ENCODE peak calls at places on chromosomes 5 and 9, in six cellular contexts. L, Q, T, Z, U and B are unnamed samples.
A peak's percentile ranks its signal among the peaks of the same experiment; 100 is the strongest.

GRCh38 chr9:108568093-108568492 is 287.7 kb downstream of the ACTL7B start:
- DNase-seq in L (no peak), Q (no peak), T (no peak), Z (no peak), U (no peak), B (no peak)

GRCh38 chr9:107548298-107549142 is 59.0 kb upstream of the KLF4 start:
- DNase-seq in L (peak; percentile 96), Q (peak; percentile 90), T (peak; percentile 37), Z (peak; percentile 53), U (peak; percentile 95), B (no peak)

GRCh38 chr9:32404402-32404801 is 20.0 kb downstream of the ACO1 start:
- DNase-seq in L (no peak), Q (no peak), T (no peak), Z (no peak), U (no peak), B (no peak)

GRCh38 chr9:15182755-15183154 is 124.3 kb downstream of the TTC39B start:
- DNase-seq in L (no peak), Q (no peak), T (no peak), Z (no peak), U (no peak), B (no peak)

GRCh38 chr5:164553851-164554250 is 1048.4 kb downstream of the MAT2B start:
- DNase-seq in L (no peak), Q (no peak), T (no peak), Z (no peak), U (no peak), B (no peak)

GRCh38 chr5:119274767-119275130 is 81.1 kb upstream of the TNFAIP8 start:
- DNase-seq in L (peak; percentile 75), Q (peak; percentile 74), T (no peak), Z (no peak), U (peak; percentile 86), B (peak; percentile 53)

GRCh38 chr5:83577036-83577636 is 105.6 kb downstream of the VCAN start:
- DNase-seq in L (peak; percentile 82), Q (peak; percentile 90), T (no peak), Z (no peak), U (no peak), B (no peak)

GRCh38 chr5:88606626-88607025 is 276.4 kb downstream of the MEF2C start:
- DNase-seq in L (no peak), Q (no peak), T (no peak), Z (no peak), U (no peak), B (no peak)

GRCh38 chr9:77177894-77178794 is 810 bp downstream of the VPS13A start:
- DNase-seq in L (peak; percentile 26), Q (peak; percentile 20), T (peak; percentile 42), Z (peak; percentile 78), U (peak; percentile 37), B (peak; percentile 46)

GRCh38 chr9:130029591-130029990 is 13.4 kb downstream of the FNBP1 start:
- DNase-seq in L (no peak), Q (no peak), T (no peak), Z (no peak), U (no peak), B (no peak)

GRCh38 chr9:130039504-130040147 is 3.4 kb downstream of the FNBP1 start:
- DNase-seq in L (no peak), Q (no peak), T (no peak), Z (no peak), U (no peak), B (no peak)

GRCh38 chr9:130030821-130031481 is 12.0 kb downstream of the FNBP1 start:
- DNase-seq in L (no peak), Q (no peak), T (no peak), Z (no peak), U (no peak), B (peak; percentile 51)

GRCh38 chr9:130036099-130036498 is 6.9 kb downstream of the FNBP1 start:
- DNase-seq in L (peak; percentile 44), Q (no peak), T (no peak), Z (no peak), U (peak; percentile 56), B (peak; percentile 52)

DNA sequence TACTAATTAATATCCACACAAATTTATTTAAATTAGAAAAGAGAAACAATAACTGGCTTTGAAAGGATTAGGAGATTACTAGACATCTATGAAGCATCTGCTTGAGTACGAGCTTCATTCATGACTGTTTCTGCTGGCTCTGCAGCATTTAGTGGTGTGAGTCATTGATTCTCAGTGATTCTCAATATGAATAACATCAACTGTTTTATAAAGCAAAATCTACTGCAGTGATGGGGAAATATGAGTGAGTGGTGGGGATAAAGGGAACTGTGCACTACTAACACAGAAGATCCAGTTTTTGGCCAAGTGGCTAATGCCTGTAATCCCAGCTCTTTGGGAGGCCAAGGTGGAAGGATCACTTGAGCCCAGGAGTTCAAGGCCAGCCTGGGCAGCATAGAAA is 8.4 kb downstream of the FNBP1 start:
- DNase-seq in L (peak; percentile 72), Q (peak; percentile 73), T (no peak), Z (no peak), U (peak; percentile 72), B (no peak)
- H3K4me3 ChIP-seq in L (no peak overlapping the region), Q (no peak overlapping the region), T (no peak overlapping the region), Z (no peak overlapping the region), U (no peak overlapping the region), B (peak overlapping the region; percentile 33)

GRCh38 chr5:135490245-135491037 is 38.3 kb upstream of the TIFAB start:
- DNase-seq in L (no peak), Q (no peak), T (no peak), Z (no peak), U (no peak), B (no peak)

GRCh38 chr5:135487839-135488514 is 35.8 kb upstream of the TIFAB start:
- DNase-seq in L (no peak), Q (no peak), T (no peak), Z (no peak), U (no peak), B (no peak)

GRCh38 chr5:135491038-135491551 is 38.9 kb upstream of the TIFAB start:
- DNase-seq in L (no peak), Q (no peak), T (no peak), Z (no peak), U (no peak), B (no peak)

GRCh38 chr5:135488727-135489465 is 36.7 kb upstream of the TIFAB start:
- DNase-seq in L (peak; percentile 39), Q (peak; percentile 62), T (no peak), Z (no peak), U (peak; percentile 84), B (no peak)

GRCh38 chr5:135489466-135490244 is 37.5 kb upstream of the TIFAB start:
- DNase-seq in L (no peak), Q (no peak), T (no peak), Z (no peak), U (peak; percentile 7), B (no peak)
- H3K4me3 ChIP-seq in L (no peak overlapping the region), Q (peak overlapping the region; percentile 49), T (peak overlapping the region; percentile 10), Z (no peak overlapping the region), U (peak overlapping the region; percentile 41), B (no peak overlapping the region)

GRCh38 chr5:107997338-107997979 is 326.7 kb upstream of the EFNA5 start:
- DNase-seq in L (no peak), Q (no peak), T (no peak), Z (no peak), U (peak; percentile 74), B (no peak)

GRCh38 chr5:108001222-108001621 is 330.5 kb upstream of the EFNA5 start:
- DNase-seq in L (no peak), Q (no peak), T (no peak), Z (no peak), U (no peak), B (no peak)

GRCh38 chr5:108003178-108003577 is 332.4 kb upstream of the EFNA5 start:
- DNase-seq in L (peak; percentile 50), Q (peak; percentile 64), T (no peak), Z (no peak), U (peak; percentile 76), B (peak; percentile 70)
- H3K4me3 ChIP-seq in L (peak overlapping the region; percentile 17), Q (no peak overlapping the region), T (no peak overlapping the region), Z (no peak overlapping the region), U (no peak overlapping the region), B (peak overlapping the region; percentile 27)

GRCh38 chr9:136052433-136052880 is 42.6 kb downstream of the NACC2 start:
- DNase-seq in L (peak; percentile 12), Q (no peak), T (no peak), Z (no peak), U (no peak), B (no peak)
- H3K4me3 ChIP-seq in L (peak overlapping the region; percentile 52), Q (peak overlapping the region; percentile 22), T (no peak overlapping the region), Z (no peak overlapping the region), U (peak overlapping the region; percentile 10), B (no peak overlapping the region)

GRCh38 chr5:159971931-159972461 is 36.9 kb upstream of the TTC1 start:
- DNase-seq in L (no peak), Q (no peak), T (peak; percentile 19), Z (no peak), U (no peak), B (no peak)
- H3K4me3 ChIP-seq in L (peak overlapping the region; percentile 16), Q (peak overlapping the region; percentile 34), T (peak overlapping the region; percentile 36), Z (no peak overlapping the region), U (peak overlapping the region; percentile 20), B (no peak overlapping the region)

DNA sequence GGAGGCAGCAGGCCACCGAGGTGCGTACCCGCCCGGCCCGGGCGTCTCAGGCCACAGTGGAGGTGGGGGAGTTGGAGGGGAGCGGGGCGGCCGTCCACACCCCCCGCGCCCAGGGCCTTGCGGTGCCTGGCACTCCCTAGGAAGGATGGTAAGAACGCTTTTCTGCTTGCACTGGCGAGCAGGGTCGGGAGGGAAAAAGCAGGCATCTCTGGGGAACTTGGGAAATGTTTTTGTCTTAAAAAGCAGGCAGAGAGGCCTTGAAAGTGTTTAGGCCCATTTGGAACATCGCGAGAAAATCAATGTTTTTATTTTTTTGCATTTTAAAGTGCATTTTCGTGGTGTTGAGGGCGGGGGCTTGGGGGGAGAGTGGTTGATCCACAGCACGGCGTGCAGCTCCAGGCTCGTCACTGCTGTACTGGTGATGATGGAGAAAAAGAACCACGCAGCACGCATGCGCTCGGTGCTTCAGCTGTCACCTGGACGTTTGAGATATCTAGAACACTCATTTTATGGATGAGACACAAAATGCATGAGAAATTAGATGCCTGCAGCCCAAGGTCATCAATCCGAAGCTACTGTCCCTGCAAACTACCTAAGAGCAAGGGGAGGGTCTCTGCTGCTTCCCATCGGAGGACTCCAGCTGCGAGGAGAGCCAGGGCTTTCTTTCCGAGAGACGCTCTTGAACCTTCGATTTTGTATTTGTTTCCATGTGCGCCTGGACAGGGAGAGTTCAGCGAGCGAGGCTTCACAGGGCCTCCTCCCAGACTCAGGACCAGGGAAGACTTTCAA is 2.2 kb downstream of the DMRT2 start:
- DNase-seq in L (no peak), Q (no peak), T (no peak), Z (no peak), U (no peak), B (no peak)
- H3K4me3 ChIP-seq in L (no peak overlapping the region), Q (no peak overlapping the region), T (peak overlapping the region; percentile 36), Z (no peak overlapping the region), U (no peak overlapping the region), B (no peak overlapping the region)

GRCh38 chr9:137303031-137303892 is 1.2 kb upstream of the NRARP start:
- DNase-seq in L (no peak), Q (no peak), T (no peak), Z (no peak), U (no peak), B (no peak)
- H3K4me3 ChIP-seq in L (no peak overlapping the region), Q (no peak overlapping the region), T (peak overlapping the region; percentile 48), Z (peak overlapping the region; percentile 29), U (no peak overlapping the region), B (no peak overlapping the region)